ENCODE peak calls at places on chromosomes 13 and 19, in nine cellular contexts. One of them, this sample, is unnamed.

GRCh38 chr19:15396436-15396835 is 16.8 kb upstream of the AKAP8 start:
- DNase-seq in BE2C: no peak
- DNase-seq in heart right ventricle: no peak
- DNase-seq in cardiac muscle cell: no peak
- DNase-seq in AG04450: no peak
- DNase-seq in ovary: no peak
- DNase-seq in fibroblast of mammary gland: no peak
- DNase-seq in fibroblast of pulmonary artery: no peak
- DNase-seq in GM12878: no peak
- DNase-seq in this sample: no peak

GRCh38 chr19:7293795-7294570 is at the start of gene INSR:
- DNase-seq in BE2C: peak
- DNase-seq in heart right ventricle: peak
- DNase-seq in cardiac muscle cell: peak
- DNase-seq in AG04450: peak
- DNase-seq in ovary: peak
- DNase-seq in fibroblast of mammary gland: peak
- DNase-seq in fibroblast of pulmonary artery: peak
- DNase-seq in GM12878: peak
- DNase-seq in this sample: peak

GRCh38 chr13:51225034-51225433 is 2.8 kb downstream of the FAM124A start:
- DNase-seq in BE2C: no peak
- DNase-seq in heart right ventricle: no peak
- DNase-seq in cardiac muscle cell: no peak
- DNase-seq in AG04450: no peak
- DNase-seq in ovary: no peak
- DNase-seq in fibroblast of mammary gland: peak
- DNase-seq in fibroblast of pulmonary artery: no peak
- DNase-seq in GM12878: no peak
- DNase-seq in this sample: no peak

GRCh38 chr19:8145969-8146368 is 3.4 kb downstream of the FBN3 start:
- DNase-seq in BE2C: no peak
- DNase-seq in heart right ventricle: no peak
- DNase-seq in cardiac muscle cell: no peak
- DNase-seq in AG04450: no peak
- DNase-seq in ovary: no peak
- DNase-seq in fibroblast of mammary gland: no peak
- DNase-seq in fibroblast of pulmonary artery: no peak
- DNase-seq in GM12878: no peak
- DNase-seq in this sample: no peak

GRCh38 chr19:29873024-29873800 is 61.4 kb downstream of the CCNE1 start:
- DNase-seq in BE2C: peak
- DNase-seq in heart right ventricle: peak
- DNase-seq in cardiac muscle cell: peak
- DNase-seq in AG04450: no peak
- DNase-seq in ovary: peak
- DNase-seq in fibroblast of mammary gland: no peak
- DNase-seq in fibroblast of pulmonary artery: peak
- DNase-seq in GM12878: no peak
- DNase-seq in this sample: peak

GRCh38 chr13:19605161-19605955 is 28.1 kb upstream of the MPHOSPH8 start:
- DNase-seq in BE2C: no peak
- DNase-seq in heart right ventricle: no peak
- DNase-seq in cardiac muscle cell: no peak
- DNase-seq in AG04450: no peak
- DNase-seq in ovary: no peak
- DNase-seq in fibroblast of mammary gland: no peak
- DNase-seq in fibroblast of pulmonary artery: no peak
- DNase-seq in GM12878: no peak
- DNase-seq in this sample: no peak

GRCh38 chr13:51291341-51291740 is 48.1 kb upstream of the SERPINE3 start:
- DNase-seq in BE2C: no peak
- DNase-seq in heart right ventricle: no peak
- DNase-seq in cardiac muscle cell: peak
- DNase-seq in AG04450: no peak
- DNase-seq in ovary: no peak
- DNase-seq in fibroblast of mammary gland: peak
- DNase-seq in fibroblast of pulmonary artery: no peak
- DNase-seq in GM12878: no peak
- DNase-seq in this sample: no peak

GRCh38 chr19:39264306-39265290 is 3.6 kb upstream of the IFNL2 start:
- DNase-seq in BE2C: peak
- DNase-seq in heart right ventricle: no peak
- DNase-seq in cardiac muscle cell: peak
- DNase-seq in AG04450: no peak
- DNase-seq in ovary: no peak
- DNase-seq in fibroblast of mammary gland: no peak
- DNase-seq in fibroblast of pulmonary artery: peak
- DNase-seq in GM12878: no peak
- DNase-seq in this sample: no peak

GRCh38 chr19:6536138-6536671 is 5.4 kb downstream of the TNFSF9 start:
- DNase-seq in BE2C: peak
- DNase-seq in heart right ventricle: no peak
- DNase-seq in cardiac muscle cell: peak
- DNase-seq in AG04450: no peak
- DNase-seq in ovary: no peak
- DNase-seq in fibroblast of mammary gland: peak
- DNase-seq in fibroblast of pulmonary artery: peak
- DNase-seq in GM12878: peak
- DNase-seq in this sample: peak

GRCh38 chr19:47124937-47125668 is 5.5 kb upstream of the SAE1 start:
- DNase-seq in BE2C: peak
- DNase-seq in heart right ventricle: no peak
- DNase-seq in cardiac muscle cell: peak
- DNase-seq in AG04450: no peak
- DNase-seq in ovary: no peak
- DNase-seq in fibroblast of mammary gland: peak
- DNase-seq in fibroblast of pulmonary artery: peak
- DNase-seq in GM12878: no peak
- DNase-seq in this sample: peak

GRCh38 chr13:97308735-97309429 is 86.7 kb downstream of the MBNL2 start:
- DNase-seq in BE2C: no peak
- DNase-seq in heart right ventricle: no peak
- DNase-seq in cardiac muscle cell: no peak
- DNase-seq in AG04450: no peak
- DNase-seq in ovary: no peak
- DNase-seq in fibroblast of mammary gland: no peak
- DNase-seq in fibroblast of pulmonary artery: no peak
- DNase-seq in GM12878: no peak
- DNase-seq in this sample: no peak

GRCh38 chr19:19343762-19344161 is 23.1 kb downstream of the MAU2 start:
- DNase-seq in BE2C: no peak
- DNase-seq in heart right ventricle: no peak
- DNase-seq in cardiac muscle cell: no peak
- DNase-seq in AG04450: no peak
- DNase-seq in ovary: no peak
- DNase-seq in fibroblast of mammary gland: no peak
- DNase-seq in fibroblast of pulmonary artery: no peak
- DNase-seq in GM12878: no peak
- DNase-seq in this sample: no peak

DNA sequence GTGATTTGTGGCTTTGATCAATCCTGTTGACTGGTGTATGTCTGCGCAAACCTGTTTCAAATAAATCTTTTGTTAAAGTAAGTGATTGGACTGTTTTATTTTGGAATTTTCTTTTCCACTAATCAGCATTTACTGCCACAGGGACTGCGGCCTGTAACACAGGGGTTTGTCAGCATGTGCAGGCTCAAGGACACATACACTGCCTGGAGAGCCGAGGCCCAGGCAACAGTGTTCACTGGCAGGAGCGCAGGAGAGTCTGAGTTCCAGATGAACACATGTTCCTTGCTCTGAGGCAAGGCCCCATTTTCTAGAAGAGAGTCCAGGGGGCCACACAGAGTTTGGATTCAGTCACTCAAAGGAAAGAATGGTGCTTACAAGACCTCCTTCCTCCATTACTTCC is 26.0 kb downstream of the SHISA2 start:
- DNase-seq in BE2C: no peak
- DNase-seq in heart right ventricle: no peak
- DNase-seq in cardiac muscle cell: no peak
- DNase-seq in AG04450: no peak
- DNase-seq in ovary: no peak
- DNase-seq in fibroblast of mammary gland: no peak
- DNase-seq in fibroblast of pulmonary artery: no peak
- DNase-seq in GM12878: no peak
- DNase-seq in this sample: no peak
- H3K4me3 ChIP-seq in BE2C: no peak
- H3K4me3 ChIP-seq in heart right ventricle: no peak
- H3K4me3 ChIP-seq in cardiac muscle cell: no peak
- H3K4me3 ChIP-seq in AG04450: no peak
- H3K4me3 ChIP-seq in ovary: no peak
- H3K4me3 ChIP-seq in fibroblast of mammary gland: no peak
- H3K4me3 ChIP-seq in fibroblast of pulmonary artery: no peak
- H3K4me3 ChIP-seq in GM12878: no peak
- H3K4me3 ChIP-seq in this sample: no peak

DNA sequence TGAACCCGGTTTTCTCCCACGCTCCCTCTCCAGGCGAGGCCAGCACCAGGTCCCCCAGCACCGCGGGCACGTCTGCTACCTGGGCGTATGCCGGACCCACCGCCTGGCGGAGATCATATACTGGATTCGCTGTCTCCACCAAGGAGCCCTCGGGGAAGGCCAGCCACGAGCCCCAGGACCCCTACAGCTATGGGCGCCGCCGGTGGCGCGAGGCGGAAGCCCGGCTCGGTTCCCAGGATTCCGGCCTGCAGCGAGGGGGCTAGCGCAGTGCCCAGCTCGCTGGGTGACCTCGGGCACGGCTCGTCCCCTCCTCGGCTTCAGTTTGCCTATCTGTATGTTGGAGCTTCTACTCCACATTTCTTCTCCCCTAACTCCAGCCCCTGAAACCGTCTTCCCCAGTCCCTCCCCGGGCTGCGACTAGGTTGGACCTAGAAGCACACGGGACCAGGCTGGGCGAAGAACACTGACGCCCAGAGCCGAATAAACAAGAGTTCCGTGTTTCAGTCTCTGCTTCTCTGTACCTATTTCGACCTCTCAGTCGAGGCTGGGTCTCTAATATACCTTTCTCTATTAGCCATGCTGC is 752 bp upstream of the CPT1C start:
- DNase-seq in BE2C: no peak
- DNase-seq in heart right ventricle: no peak
- DNase-seq in cardiac muscle cell: no peak
- DNase-seq in AG04450: no peak
- DNase-seq in ovary: no peak
- DNase-seq in fibroblast of mammary gland: no peak
- DNase-seq in fibroblast of pulmonary artery: no peak
- DNase-seq in GM12878: no peak
- DNase-seq in this sample: peak
- TF ChIP-seq CTCF in BE2C: no peak
- TF ChIP-seq CTCF in heart right ventricle: no peak
- TF ChIP-seq CTCF in cardiac muscle cell: no peak
- TF ChIP-seq CTCF in AG04450: no peak
- TF ChIP-seq CTCF in ovary: no peak
- TF ChIP-seq CTCF in fibroblast of mammary gland: no peak
- TF ChIP-seq CTCF in fibroblast of pulmonary artery: no peak
- TF ChIP-seq CTCF in GM12878: no peak
- TF ChIP-seq CTCF in this sample: peak

GRCh38 chr19:2083174-2083854 is 12.8 kb downstream of the MOB3A start:
- DNase-seq in BE2C: no peak
- DNase-seq in heart right ventricle: no peak
- DNase-seq in cardiac muscle cell: no peak
- DNase-seq in AG04450: no peak
- DNase-seq in ovary: no peak
- DNase-seq in fibroblast of mammary gland: no peak
- DNase-seq in fibroblast of pulmonary artery: no peak
- DNase-seq in GM12878: no peak
- DNase-seq in this sample: no peak

GRCh38 chr19:2079076-2079864 is 16.9 kb downstream of the MOB3A start:
- DNase-seq in BE2C: no peak
- DNase-seq in heart right ventricle: no peak
- DNase-seq in cardiac muscle cell: no peak
- DNase-seq in AG04450: no peak
- DNase-seq in ovary: no peak
- DNase-seq in fibroblast of mammary gland: no peak
- DNase-seq in fibroblast of pulmonary artery: no peak
- DNase-seq in GM12878: no peak
- DNase-seq in this sample: no peak

GRCh38 chr19:2080336-2080988 is 15.7 kb downstream of the MOB3A start:
- DNase-seq in BE2C: no peak
- DNase-seq in heart right ventricle: no peak
- DNase-seq in cardiac muscle cell: no peak
- DNase-seq in AG04450: no peak
- DNase-seq in ovary: no peak
- DNase-seq in fibroblast of mammary gland: no peak
- DNase-seq in fibroblast of pulmonary artery: no peak
- DNase-seq in GM12878: no peak
- DNase-seq in this sample: no peak

GRCh38 chr19:2079865-2080301 is 16.2 kb downstream of the MOB3A start:
- DNase-seq in BE2C: no peak
- DNase-seq in heart right ventricle: no peak
- DNase-seq in cardiac muscle cell: no peak
- DNase-seq in AG04450: no peak
- DNase-seq in ovary: no peak
- DNase-seq in fibroblast of mammary gland: no peak
- DNase-seq in fibroblast of pulmonary artery: no peak
- DNase-seq in GM12878: no peak
- DNase-seq in this sample: no peak

DNA sequence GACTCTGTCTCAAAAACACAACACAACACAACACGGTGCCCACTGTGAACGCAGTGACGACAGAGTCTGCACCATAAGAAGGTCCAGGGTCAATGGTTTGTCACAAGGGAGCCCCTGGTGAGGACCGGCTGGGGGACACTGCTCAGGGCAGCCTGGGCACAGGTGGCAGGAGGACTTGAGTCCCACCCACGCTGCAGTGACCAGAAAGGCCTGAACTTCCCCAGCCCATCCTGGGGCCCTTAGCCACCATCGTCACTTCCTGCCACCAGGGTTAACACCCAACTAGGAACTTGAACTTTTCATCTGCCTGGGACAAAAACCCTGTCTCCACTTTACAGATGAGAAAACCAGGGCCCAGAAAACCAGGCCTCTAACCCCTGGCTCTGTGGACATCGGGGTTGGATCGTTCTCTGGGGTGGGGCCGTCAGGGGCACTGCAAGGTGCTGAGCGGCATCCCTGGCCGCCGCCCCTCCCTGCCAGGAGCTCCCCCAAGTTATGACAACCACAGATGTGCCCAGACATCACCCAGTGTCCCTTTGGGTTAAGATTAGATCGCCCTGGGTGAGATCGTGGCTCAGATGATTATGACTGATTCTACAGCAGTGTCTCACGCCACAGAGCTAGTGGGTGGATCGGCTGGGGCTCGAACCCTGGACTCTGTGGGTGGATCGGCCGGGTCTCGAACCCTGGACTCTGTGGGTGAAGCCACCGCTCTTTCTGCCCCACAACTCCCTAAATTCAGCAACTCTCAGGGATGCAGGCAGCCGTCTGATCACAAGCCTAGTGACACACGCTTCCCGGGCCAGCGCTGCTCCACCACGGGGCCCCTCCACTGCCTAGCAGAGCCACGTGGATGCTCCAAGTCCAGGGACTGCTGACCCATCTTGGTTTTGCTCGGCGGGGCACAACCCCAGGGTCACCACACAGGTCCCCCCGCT is 14.0 kb downstream of the MOB3A start:
- DNase-seq in BE2C: no peak
- DNase-seq in heart right ventricle: no peak
- DNase-seq in cardiac muscle cell: no peak
- DNase-seq in AG04450: no peak
- DNase-seq in ovary: no peak
- DNase-seq in fibroblast of mammary gland: no peak
- DNase-seq in fibroblast of pulmonary artery: no peak
- DNase-seq in GM12878: no peak
- DNase-seq in this sample: no peak
- H3K4me3 ChIP-seq in BE2C: no peak
- H3K4me3 ChIP-seq in heart right ventricle: no peak
- H3K4me3 ChIP-seq in cardiac muscle cell: no peak
- H3K4me3 ChIP-seq in AG04450: no peak
- H3K4me3 ChIP-seq in ovary: no peak
- H3K4me3 ChIP-seq in fibroblast of mammary gland: no peak
- H3K4me3 ChIP-seq in fibroblast of pulmonary artery: no peak
- H3K4me3 ChIP-seq in GM12878: peak
- H3K4me3 ChIP-seq in this sample: no peak

GRCh38 chr13:35953537-35954206 is 177.5 kb downstream of the DCLK1 start:
- DNase-seq in BE2C: peak
- DNase-seq in heart right ventricle: peak
- DNase-seq in cardiac muscle cell: peak
- DNase-seq in AG04450: peak
- DNase-seq in ovary: peak
- DNase-seq in fibroblast of mammary gland: peak
- DNase-seq in fibroblast of pulmonary artery: peak
- DNase-seq in GM12878: no peak
- DNase-seq in this sample: peak
- TF ChIP-seq CTCF in BE2C: peak
- TF ChIP-seq CTCF in heart right ventricle: peak
- TF ChIP-seq CTCF in cardiac muscle cell: peak
- TF ChIP-seq CTCF in AG04450: peak
- TF ChIP-seq CTCF in ovary: peak
- TF ChIP-seq CTCF in fibroblast of mammary gland: peak
- TF ChIP-seq CTCF in fibroblast of pulmonary artery: peak
- TF ChIP-seq CTCF in GM12878: peak
- TF ChIP-seq CTCF in this sample: peak